ENCODE peak calls at places on chromosome 4, in eight cellular contexts. One of them, this sample, is unnamed.

GRCh38 chr4:82450966-82451755 is 20.8 kb downstream of the ENOPH1 start:
- DNase-seq in HepG2: no peak
- DNase-seq in fibroblast of the aortic adventitia: no peak
- DNase-seq in brain microvascular endothelial cell: no peak
- DNase-seq in fibroblast of pulmonary artery: no peak
- DNase-seq in neural progenitor cell: no peak
- DNase-seq in foreskin fibroblast: peak; percentile 61
- DNase-seq in astrocyte of the spinal cord: no peak
- DNase-seq in this sample: no peak

GRCh38 chr4:110917835-110918234 is 295.0 kb upstream of the PITX2 start:
- DNase-seq in HepG2: no peak
- DNase-seq in fibroblast of the aortic adventitia: no peak
- DNase-seq in neural progenitor cell: no peak
- DNase-seq in astrocyte of the spinal cord: no peak
- DNase-seq in foreskin fibroblast: no peak
- DNase-seq in fibroblast of pulmonary artery: no peak
- DNase-seq in brain microvascular endothelial cell: no peak
- DNase-seq in this sample: no peak

GRCh38 chr4:45475490-45475889 is 648.4 kb downstream of the GABRG1 start:
- DNase-seq in fibroblast of pulmonary artery: no peak
- DNase-seq in HepG2: no peak
- DNase-seq in astrocyte of the spinal cord: no peak
- DNase-seq in foreskin fibroblast: no peak
- DNase-seq in fibroblast of the aortic adventitia: no peak
- DNase-seq in neural progenitor cell: no peak
- DNase-seq in brain microvascular endothelial cell: no peak
- DNase-seq in this sample: no peak

GRCh38 chr4:86918539-86919072 is 16.2 kb upstream of the AFF1 start:
- DNase-seq in astrocyte of the spinal cord: peak; percentile 19
- DNase-seq in fibroblast of pulmonary artery: peak; percentile 58
- DNase-seq in foreskin fibroblast: peak; percentile 72
- DNase-seq in neural progenitor cell: no peak
- DNase-seq in fibroblast of the aortic adventitia: peak; percentile 60
- DNase-seq in HepG2: peak; percentile 54
- DNase-seq in brain microvascular endothelial cell: peak; percentile 60
- DNase-seq in this sample: peak; percentile 54

GRCh38 chr4:140291259-140291658 is 82.2 kb upstream of the SCOC start:
- DNase-seq in neural progenitor cell: no peak
- DNase-seq in astrocyte of the spinal cord: no peak
- DNase-seq in HepG2: no peak
- DNase-seq in fibroblast of pulmonary artery: no peak
- DNase-seq in brain microvascular endothelial cell: no peak
- DNase-seq in fibroblast of the aortic adventitia: no peak
- DNase-seq in foreskin fibroblast: peak; percentile 81
- DNase-seq in this sample: peak; percentile 21

GRCh38 chr4:88623097-88623496 is 30.8 kb downstream of the HERC3 start:
- DNase-seq in foreskin fibroblast: peak; percentile 96
- DNase-seq in fibroblast of the aortic adventitia: peak; percentile 76
- DNase-seq in neural progenitor cell: no peak
- DNase-seq in astrocyte of the spinal cord: peak; percentile 74
- DNase-seq in fibroblast of pulmonary artery: peak; percentile 76
- DNase-seq in HepG2: peak; percentile 24
- DNase-seq in brain microvascular endothelial cell: peak; percentile 75
- DNase-seq in this sample: peak; percentile 94

GRCh38 chr4:37389967-37390580 is 145.5 kb downstream of the NWD2 start:
- DNase-seq in astrocyte of the spinal cord: peak; percentile 65
- DNase-seq in HepG2: peak; percentile 48
- DNase-seq in neural progenitor cell: peak; percentile 70
- DNase-seq in brain microvascular endothelial cell: peak; percentile 45
- DNase-seq in fibroblast of pulmonary artery: peak; percentile 71
- DNase-seq in fibroblast of the aortic adventitia: peak; percentile 57
- DNase-seq in foreskin fibroblast: peak; percentile 22
- DNase-seq in this sample: peak; percentile 61

GRCh38 chr4:26985836-26986235 is 125.2 kb downstream of the STIM2 start:
- DNase-seq in foreskin fibroblast: no peak
- DNase-seq in HepG2: no peak
- DNase-seq in fibroblast of pulmonary artery: no peak
- DNase-seq in neural progenitor cell: no peak
- DNase-seq in astrocyte of the spinal cord: no peak
- DNase-seq in fibroblast of the aortic adventitia: no peak
- DNase-seq in brain microvascular endothelial cell: no peak
- DNase-seq in this sample: no peak

GRCh38 chr4:167185465-167185864 is 48.8 kb downstream of the SPOCK3 start:
- DNase-seq in foreskin fibroblast: no peak
- DNase-seq in HepG2: no peak
- DNase-seq in brain microvascular endothelial cell: no peak
- DNase-seq in fibroblast of the aortic adventitia: no peak
- DNase-seq in fibroblast of pulmonary artery: no peak
- DNase-seq in astrocyte of the spinal cord: no peak
- DNase-seq in neural progenitor cell: no peak
- DNase-seq in this sample: no peak

GRCh38 chr4:167177925-167178324 is 56.4 kb downstream of the SPOCK3 start:
- DNase-seq in fibroblast of the aortic adventitia: no peak
- DNase-seq in neural progenitor cell: peak; percentile 3
- DNase-seq in brain microvascular endothelial cell: no peak
- DNase-seq in foreskin fibroblast: no peak
- DNase-seq in HepG2: no peak
- DNase-seq in astrocyte of the spinal cord: no peak
- DNase-seq in fibroblast of pulmonary artery: no peak
- DNase-seq in this sample: no peak

GRCh38 chr4:167183036-167183435 is 51.3 kb downstream of the SPOCK3 start:
- DNase-seq in neural progenitor cell: no peak
- DNase-seq in HepG2: no peak
- DNase-seq in astrocyte of the spinal cord: no peak
- DNase-seq in foreskin fibroblast: no peak
- DNase-seq in fibroblast of the aortic adventitia: no peak
- DNase-seq in brain microvascular endothelial cell: no peak
- DNase-seq in fibroblast of pulmonary artery: no peak
- DNase-seq in this sample: no peak
- TF ChIP-seq CTCF in neural progenitor cell: no peak
- TF ChIP-seq CTCF in HepG2: no peak
- TF ChIP-seq CTCF in astrocyte of the spinal cord: no peak
- TF ChIP-seq CTCF in foreskin fibroblast: no peak
- TF ChIP-seq CTCF in fibroblast of the aortic adventitia: no peak
- TF ChIP-seq CTCF in brain microvascular endothelial cell: no peak
- TF ChIP-seq CTCF in fibroblast of pulmonary artery: no peak
- TF ChIP-seq CTCF in this sample: no peak

GRCh38 chr4:52684896-52685295 is 25.8 kb upstream of the USP46 start:
- DNase-seq in fibroblast of the aortic adventitia: no peak
- DNase-seq in brain microvascular endothelial cell: no peak
- DNase-seq in HepG2: no peak
- DNase-seq in astrocyte of the spinal cord: no peak
- DNase-seq in neural progenitor cell: no peak
- DNase-seq in foreskin fibroblast: no peak
- DNase-seq in fibroblast of pulmonary artery: no peak
- DNase-seq in this sample: no peak
- TF ChIP-seq CTCF in fibroblast of the aortic adventitia: no peak
- TF ChIP-seq CTCF in brain microvascular endothelial cell: no peak
- TF ChIP-seq CTCF in HepG2: no peak
- TF ChIP-seq CTCF in astrocyte of the spinal cord: no peak
- TF ChIP-seq CTCF in neural progenitor cell: no peak
- TF ChIP-seq CTCF in foreskin fibroblast: no peak
- TF ChIP-seq CTCF in fibroblast of pulmonary artery: no peak
- TF ChIP-seq CTCF in this sample: no peak

GRCh38 chr4:96753216-96753615 is 913.3 kb downstream of the PDHA2 start:
- DNase-seq in brain microvascular endothelial cell: no peak
- DNase-seq in fibroblast of the aortic adventitia: no peak
- DNase-seq in foreskin fibroblast: no peak
- DNase-seq in neural progenitor cell: no peak
- DNase-seq in astrocyte of the spinal cord: peak; percentile 12
- DNase-seq in fibroblast of pulmonary artery: no peak
- DNase-seq in HepG2: no peak
- DNase-seq in this sample: no peak
- TF ChIP-seq CTCF in brain microvascular endothelial cell: no peak
- TF ChIP-seq CTCF in fibroblast of the aortic adventitia: no peak
- TF ChIP-seq CTCF in foreskin fibroblast: no peak
- TF ChIP-seq CTCF in neural progenitor cell: no peak
- TF ChIP-seq CTCF in astrocyte of the spinal cord: no peak
- TF ChIP-seq CTCF in fibroblast of pulmonary artery: no peak
- TF ChIP-seq CTCF in HepG2: no peak
- TF ChIP-seq CTCF in this sample: no peak

DNA sequence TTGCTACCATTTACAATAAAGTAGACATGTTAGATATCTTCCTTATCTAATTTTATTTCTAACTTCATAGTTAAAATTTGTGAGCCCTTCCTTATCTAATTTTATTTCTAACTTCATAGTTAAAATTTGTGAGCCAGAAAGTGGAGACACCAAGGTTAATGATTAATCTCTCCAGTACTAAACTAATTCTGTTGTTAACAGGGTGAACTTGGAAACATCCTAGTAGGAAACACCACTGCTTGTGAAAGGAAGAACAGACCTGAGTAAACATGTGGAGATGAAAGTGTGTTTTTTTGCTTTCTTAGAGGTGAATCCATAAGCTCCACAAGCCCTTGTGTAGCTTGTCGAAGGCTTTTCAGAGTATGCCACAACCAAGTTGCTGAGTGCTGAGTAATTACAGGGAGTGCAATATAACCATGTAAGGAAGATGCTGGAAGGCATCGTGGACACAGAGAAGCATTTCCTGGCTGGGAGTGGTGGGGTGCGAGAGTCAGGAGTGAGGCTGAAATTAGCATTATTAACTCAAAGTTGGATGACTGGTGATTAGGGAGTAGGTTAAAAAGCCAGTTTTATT is 118.6 kb upstream of the NEIL3 start:
- DNase-seq in fibroblast of pulmonary artery: peak; percentile 34
- DNase-seq in HepG2: no peak
- DNase-seq in foreskin fibroblast: peak; percentile 30
- DNase-seq in astrocyte of the spinal cord: peak; percentile 31
- DNase-seq in fibroblast of the aortic adventitia: no peak
- DNase-seq in brain microvascular endothelial cell: peak; percentile 33
- DNase-seq in neural progenitor cell: no peak
- DNase-seq in this sample: peak; percentile 15
- TF ChIP-seq CTCF in fibroblast of pulmonary artery: no peak
- TF ChIP-seq CTCF in HepG2: no peak
- TF ChIP-seq CTCF in foreskin fibroblast: no peak
- TF ChIP-seq CTCF in astrocyte of the spinal cord: no peak
- TF ChIP-seq CTCF in fibroblast of the aortic adventitia: no peak
- TF ChIP-seq CTCF in brain microvascular endothelial cell: no peak
- TF ChIP-seq CTCF in neural progenitor cell: no peak
- TF ChIP-seq CTCF in this sample: no peak

GRCh38 chr4:80187677-80188076 is 9.6 kb upstream of the PRDM8 start:
- DNase-seq in foreskin fibroblast: no peak
- DNase-seq in fibroblast of pulmonary artery: no peak
- DNase-seq in fibroblast of the aortic adventitia: no peak
- DNase-seq in neural progenitor cell: no peak
- DNase-seq in brain microvascular endothelial cell: no peak
- DNase-seq in astrocyte of the spinal cord: no peak
- DNase-seq in HepG2: no peak
- DNase-seq in this sample: no peak
- TF ChIP-seq CTCF in foreskin fibroblast: no peak
- TF ChIP-seq CTCF in fibroblast of pulmonary artery: no peak
- TF ChIP-seq CTCF in fibroblast of the aortic adventitia: no peak
- TF ChIP-seq CTCF in neural progenitor cell: no peak
- TF ChIP-seq CTCF in brain microvascular endothelial cell: no peak
- TF ChIP-seq CTCF in astrocyte of the spinal cord: no peak
- TF ChIP-seq CTCF in HepG2: no peak
- TF ChIP-seq CTCF in this sample: no peak

This sample was measured in HFFc6.